ENCODE peak calls at places on chromosome 18, in ten cellular contexts. G, V, D, A, I, N, X, Y, S and O are unnamed samples.

GRCh38 chr18:25144835-25145234 is 207.1 kb downstream of the ZNF521 start:
- DNase-seq in N (no peak), A (no peak), X (no peak), S (peak), D (peak), I (peak), Y (no peak), V (peak), G (peak), O (no peak)

GRCh38 chr18:26438980-26439379 is 109.4 kb downstream of the KCTD1 start:
- DNase-seq in G (no peak), A (no peak), D (no peak), N (no peak), V (no peak), X (no peak), I (no peak), S (no peak), Y (no peak), O (no peak)

GRCh38 chr18:56200381-56200831 is 438.0 kb downstream of the TXNL1 start:
- DNase-seq in Y (no peak), G (peak), A (no peak), D (peak), I (peak), X (no peak), S (peak), N (no peak), V (no peak), O (no peak)

GRCh38 chr18:69580107-69580506 is 179.4 kb downstream of the DOK6 start:
- DNase-seq in Y (no peak), N (no peak), S (peak), V (no peak), I (no peak), A (peak), X (no peak), D (no peak), G (peak), O (no peak)

GRCh38 chr18:75100832-75101630 is 107.9 kb downstream of the PTGR3 start:
- DNase-seq in X (no peak), N (no peak), A (no peak), G (no peak), S (no peak), V (no peak), Y (no peak), I (no peak), D (no peak), O (no peak)

GRCh38 chr18:6719914-6720692 is 9.4 kb upstream of the ARHGAP28 start:
- DNase-seq in A (no peak), V (no peak), Y (no peak), D (no peak), N (no peak), X (no peak), I (peak), S (no peak), G (no peak), O (no peak)

GRCh38 chr18:47418746-47419145 is 167.3 kb upstream of the SKOR2 start:
- DNase-seq in G (no peak), V (peak), X (no peak), A (no peak), N (peak), Y (no peak), S (no peak), I (peak), D (peak), O (no peak)

GRCh38 chr18:63098014-63098981 is 221.3 kb downstream of the BCL2 start:
- DNase-seq in I (no peak), A (peak), N (no peak), V (no peak), D (no peak), X (no peak), Y (no peak), G (no peak), S (no peak), O (no peak)

GRCh38 chr18:31683106-31683505 is 1.3 kb downstream of the B4GALT6 start:
- DNase-seq in N (no peak), D (no peak), I (no peak), V (no peak), X (no peak), S (no peak), Y (no peak), G (no peak), A (no peak), O (no peak)

GRCh38 chr18:29147944-29148343 is 971.0 kb upstream of the CDH2 start:
- DNase-seq in Y (peak), X (no peak), S (peak), N (no peak), V (no peak), I (peak), D (peak), A (no peak), G (peak), O (no peak)

GRCh38 chr18:9174302-9174701 is 37.7 kb downstream of the ANKRD12 start:
- DNase-seq in N (no peak), I (no peak), X (no peak), Y (no peak), D (no peak), G (no peak), V (no peak), S (no peak), A (no peak), O (no peak)

GRCh38 chr18:59769105-59769865 is 72.1 kb upstream of the CCBE1 start:
- DNase-seq in S (peak), G (peak), Y (no peak), V (no peak), A (no peak), D (peak), I (peak), X (no peak), N (no peak), O (no peak)

GRCh38 chr18:57621252-57621607 is 406 bp downstream of the NARS1 start:
- DNase-seq in Y (no peak), A (peak), I (no peak), N (no peak), V (no peak), X (no peak), D (no peak), G (peak), S (no peak), O (no peak)

GRCh38 chr18:60017371-60017770 is 117.6 kb downstream of the PMAIP1 start:
- DNase-seq in N (no peak), V (no peak), I (no peak), G (no peak), S (no peak), X (no peak), D (no peak), Y (no peak), A (no peak), O (no peak)

GRCh38 chr18:60775978-60776377 is 403.4 kb upstream of the MC4R start:
- DNase-seq in V (no peak), S (no peak), A (no peak), G (no peak), X (no peak), Y (no peak), N (no peak), D (no peak), I (no peak), O (no peak)

GRCh38 chr18:80086281-80086680 is 22.8 kb upstream of the ADNP2 start:
- DNase-seq in X (no peak), V (no peak), G (no peak), N (no peak), Y (no peak), D (no peak), I (no peak), S (no peak), A (no peak), O (no peak)

GRCh38 chr18:46946656-46947282 is 29.4 kb downstream of the KATNAL2 start:
- DNase-seq in Y (peak), I (peak), G (peak), V (no peak), S (peak), N (peak), X (peak), D (peak), A (peak), O (peak)

GRCh38 chr18:51593931-51594330 is 396.4 kb upstream of the MEX3C start:
- DNase-seq in V (no peak), S (no peak), Y (no peak), A (no peak), D (no peak), N (no peak), X (no peak), I (no peak), G (no peak), O (no peak)

GRCh38 chr18:48488388-48488850 is 50.4 kb upstream of the CTIF start:
- DNase-seq in N (peak), G (peak), X (peak), S (peak), I (peak), D (peak), Y (no peak), A (no peak), V (peak), O (no peak)

GRCh38 chr18:28789460-28789859 is 612.5 kb upstream of the CDH2 start:
- DNase-seq in D (no peak), Y (no peak), G (no peak), I (no peak), X (no peak), A (no peak), V (no peak), N (no peak), S (no peak), O (no peak)

GRCh38 chr18:37668971-37669747 is 103.6 kb upstream of the CELF4 start:
- DNase-seq in X (no peak), G (peak), V (no peak), A (peak), Y (peak), S (no peak), I (no peak), N (no peak), D (no peak), O (peak)

GRCh38 chr18:12236934-12237832 is 17.0 kb upstream of the CIDEA start:
- DNase-seq in Y (peak), S (peak), N (peak), I (peak), V (no peak), A (peak), G (peak), X (peak), D (peak), O (peak)
- TF ChIP-seq CTCF in Y (peak), S (peak), N (peak), I (peak), V (peak), A (peak), G (peak), X (peak), D (peak), O (peak)

GRCh38 chr18:78519394-78520062 is 460.1 kb upstream of the SALL3 start:
- DNase-seq in V (no peak), S (no peak), X (no peak), I (no peak), N (no peak), G (no peak), A (no peak), D (no peak), Y (peak), O (no peak)

GRCh38 chr18:78514910-78515670 is 464.5 kb upstream of the SALL3 start:
- DNase-seq in X (no peak), A (no peak), V (no peak), S (no peak), I (no peak), Y (no peak), N (no peak), G (no peak), D (no peak), O (no peak)

GRCh38 chr18:78517328-78517727 is 462.3 kb upstream of the SALL3 start:
- DNase-seq in D (no peak), I (no peak), X (no peak), Y (no peak), N (no peak), G (no peak), S (no peak), A (no peak), V (no peak), O (no peak)

GRCh38 chr18:78518805-78519204 is 460.8 kb upstream of the SALL3 start:
- DNase-seq in N (no peak), A (no peak), X (no peak), S (no peak), Y (peak), I (no peak), D (no peak), V (no peak), G (no peak), O (no peak)

GRCh38 chr18:78517973-78518372 is 461.6 kb upstream of the SALL3 start:
- DNase-seq in N (no peak), Y (no peak), I (no peak), A (no peak), D (no peak), V (no peak), G (no peak), X (no peak), S (no peak), O (no peak)
- TF ChIP-seq CTCF in N (no peak), Y (no peak), I (no peak), A (no peak), D (no peak), V (no peak), G (no peak), X (no peak), S (no peak), O (no peak)

GRCh38 chr18:11506871-11507270 is 102.5 kb upstream of the SLC35G4 start:
- DNase-seq in A (no peak), V (no peak), N (no peak), D (no peak), G (no peak), S (no peak), I (peak), X (no peak), Y (no peak), O (no peak)

GRCh38 chr18:11514267-11514666 is 95.1 kb upstream of the SLC35G4 start:
- DNase-seq in A (no peak), S (no peak), Y (no peak), D (no peak), V (peak), I (no peak), N (no peak), X (no peak), G (no peak), O (no peak)

GRCh38 chr18:11516988-11517630 is 92.3 kb upstream of the SLC35G4 start:
- DNase-seq in I (peak), X (no peak), D (no peak), Y (no peak), G (no peak), S (peak), A (no peak), V (no peak), N (no peak), O (no peak)

GRCh38 chr18:11511434-11512095 is 97.8 kb upstream of the SLC35G4 start:
- DNase-seq in N (no peak), G (no peak), Y (no peak), A (no peak), I (no peak), X (no peak), V (no peak), D (no peak), S (no peak), O (no peak)

DNA sequence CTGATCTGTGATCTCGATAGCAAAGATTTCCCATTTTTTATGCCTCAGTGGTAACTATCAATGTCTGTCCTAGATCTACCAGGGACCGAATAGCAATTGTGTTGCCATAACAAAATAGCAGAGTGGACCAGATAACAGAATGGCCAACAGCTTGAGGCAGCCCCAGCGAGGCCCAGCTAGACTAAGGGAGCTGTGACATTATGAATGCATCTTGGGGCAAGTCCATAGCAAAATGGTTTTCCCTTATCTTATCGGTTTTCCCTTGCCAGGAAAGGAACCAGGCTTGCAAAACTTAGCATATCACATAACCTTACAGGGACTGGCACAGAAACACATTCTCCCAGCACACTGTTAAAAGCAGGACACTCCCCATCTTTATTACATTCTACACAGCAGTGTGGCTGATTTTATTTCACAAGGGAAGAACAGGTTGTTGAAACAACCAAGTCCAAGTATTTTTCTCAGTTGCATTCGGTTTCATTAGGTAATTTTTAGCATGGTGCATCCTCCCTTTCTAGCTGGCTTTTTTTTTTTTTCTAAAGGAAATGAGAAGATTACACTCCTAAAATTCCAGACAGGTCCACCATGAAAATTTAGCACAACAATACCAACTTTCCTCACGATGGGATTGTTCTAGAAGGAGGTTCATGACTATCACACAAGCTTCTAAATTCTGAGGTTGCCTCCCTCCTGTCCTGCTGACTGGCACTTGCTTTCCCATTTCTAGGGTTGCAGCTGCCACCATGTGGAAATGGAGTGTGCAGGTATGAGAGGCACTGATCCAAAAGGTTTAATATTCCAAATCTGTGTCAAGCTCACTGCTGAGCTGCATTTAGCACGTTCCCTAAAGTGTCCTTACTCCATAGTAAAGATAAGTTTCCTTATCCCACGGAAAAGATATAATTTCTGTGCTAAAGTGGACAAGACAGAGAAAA is 97.0 kb upstream of the SLC35G4 start:
- DNase-seq in D (no peak), S (peak), G (peak), V (no peak), I (peak), N (no peak), Y (no peak), X (no peak), A (peak), O (no peak)
- TF ChIP-seq CTCF in D (peak), S (peak), G (no peak), V (peak), I (no peak), N (no peak), Y (peak), X (no peak), A (no peak), O (no peak)

GRCh38 chr18:67961701-67962440 is 445.4 kb upstream of the DSEL start:
- DNase-seq in V (no peak), X (no peak), G (no peak), Y (no peak), D (no peak), I (no peak), N (no peak), S (no peak), A (no peak), O (no peak)
- TF ChIP-seq CTCF in V (no peak), X (no peak), G (no peak), Y (no peak), D (no peak), I (no peak), N (no peak), S (no peak), A (no peak), O (no peak)

GRCh38 chr18:23703057-23703986 is 14.1 kb downstream of the LAMA3 start:
- DNase-seq in X (no peak), G (peak), I (peak), D (peak), N (no peak), V (no peak), Y (no peak), A (peak), S (peak), O (no peak)
- TF ChIP-seq CTCF in X (peak), G (peak), I (peak), D (peak), N (no peak), V (peak), Y (peak), A (peak), S (peak), O (peak)

GRCh38 chr18:7926526-7926925 is 359.4 kb downstream of the PTPRM start:
- DNase-seq in I (no peak), V (no peak), A (peak), G (no peak), Y (peak), X (no peak), S (no peak), D (no peak), N (peak), O (peak)
- TF ChIP-seq CTCF in I (no peak), V (no peak), A (peak), G (no peak), Y (peak), X (no peak), S (peak), D (peak), N (peak), O (peak)

GRCh38 chr18:34772887-34773286 is 62.8 kb downstream of the DTNA start:
- DNase-seq in N (no peak), V (no peak), A (no peak), Y (no peak), G (peak), X (no peak), S (peak), D (peak), I (peak), O (no peak)

GRCh38 chr18:34773378-34773777 is 63.3 kb downstream of the DTNA start:
- DNase-seq in N (no peak), A (no peak), S (no peak), I (peak), V (peak), G (no peak), X (no peak), Y (no peak), D (no peak), O (no peak)

GRCh38 chr18:34771958-34772357 is 61.9 kb downstream of the DTNA start:
- DNase-seq in I (peak), D (no peak), X (no peak), V (no peak), N (no peak), Y (no peak), G (peak), S (peak), A (no peak), O (no peak)

DNA sequence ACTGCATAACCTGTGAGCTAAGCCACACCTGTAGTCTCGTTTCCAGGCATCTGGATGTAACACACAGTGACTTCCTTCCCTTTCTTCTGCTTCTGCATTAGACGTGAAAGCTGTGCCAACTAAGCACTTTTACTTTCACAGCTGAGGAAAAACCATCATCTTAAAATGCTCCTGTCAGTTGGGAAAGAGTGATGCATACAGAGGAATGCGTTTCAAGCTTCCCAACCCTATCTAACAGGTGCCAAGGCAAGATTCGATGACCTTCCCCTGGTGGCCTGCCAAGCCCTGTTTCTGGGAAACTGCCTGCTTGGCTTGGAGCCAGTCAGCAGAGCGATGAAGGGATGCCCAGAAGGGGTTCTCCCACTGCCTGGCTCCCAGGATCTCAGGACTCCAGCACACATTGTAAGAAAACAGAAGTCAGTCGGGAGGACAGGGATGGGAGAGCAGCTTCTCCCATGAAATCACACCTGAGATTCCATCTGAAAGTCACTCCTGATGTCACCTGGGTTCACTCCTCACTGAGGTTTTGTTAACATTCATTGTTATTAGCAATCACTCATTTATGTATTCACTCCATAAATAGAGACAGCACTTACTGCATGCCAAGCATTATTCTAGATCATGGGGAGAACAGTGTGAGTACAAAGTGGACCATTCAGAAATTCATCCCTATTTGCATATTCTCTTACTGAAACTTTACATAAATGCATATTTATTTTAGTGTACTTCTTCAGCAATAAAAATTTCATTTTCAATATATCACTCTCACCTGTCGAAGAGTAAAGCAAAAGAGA is 64.1 kb downstream of the DTNA start:
- DNase-seq in V (no peak), I (peak), Y (no peak), S (peak), N (peak), A (no peak), G (peak), D (peak), X (peak), O (no peak)
- TF ChIP-seq CTCF in V (no peak), I (no peak), Y (no peak), S (no peak), N (no peak), A (no peak), G (no peak), D (no peak), X (no peak), O (no peak)

GRCh38 chr18:4130734-4131719 is 324.1 kb downstream of the DLGAP1 start:
- DNase-seq in G (peak), S (no peak), X (no peak), I (no peak), N (no peak), D (no peak), V (no peak), Y (no peak), A (no peak), O (no peak)
- TF ChIP-seq CTCF in G (no peak), S (no peak), X (no peak), I (peak), N (no peak), D (no peak), V (no peak), Y (peak), A (peak), O (no peak)

GRCh38 chr18:22470141-22470510 is 52.4 kb upstream of the CTAGE1 start:
- DNase-seq in X (no peak), I (no peak), Y (no peak), A (no peak), V (no peak), S (no peak), N (no peak), G (peak), D (peak), O (no peak)
- TF ChIP-seq CTCF in X (no peak), I (no peak), Y (no peak), A (no peak), V (no peak), S (no peak), N (no peak), G (no peak), D (no peak), O (no peak)